ENCODE peak calls at places on chromosomes 11 and 22, in ten cellular contexts. One of them, this sample, is unnamed.
A peak's percentile ranks its signal among the peaks of the same experiment; 100 is the strongest.

GRCh38 chr22:20904008-20904979 is 12.9 kb upstream of the CRKL start:
- DNase-seq in epithelial cell of esophagus: peak; percentile 99
- DNase-seq in astrocyte of the spinal cord: peak; percentile 87
- DNase-seq in esophagus muscularis mucosa: no peak
- DNase-seq in fibroblast of pulmonary artery: peak; percentile 99
- DNase-seq in kidney: peak; percentile 8
- DNase-seq in B cell: no peak
- DNase-seq in brain microvascular endothelial cell: peak; percentile 87
- DNase-seq in neural crest cell: no peak
- DNase-seq in MCF 10A: peak; percentile 98
- DNase-seq in this sample: peak; percentile 48

GRCh38 chr11:35343033-35343598 is 76.2 kb downstream of the SLC1A2 start:
- DNase-seq in brain microvascular endothelial cell: no peak
- DNase-seq in astrocyte of the spinal cord: no peak
- DNase-seq in fibroblast of pulmonary artery: no peak
- DNase-seq in neural crest cell: no peak
- DNase-seq in epithelial cell of esophagus: no peak
- DNase-seq in B cell: no peak
- DNase-seq in kidney: no peak
- DNase-seq in esophagus muscularis mucosa: no peak
- DNase-seq in MCF 10A: no peak
- DNase-seq in this sample: no peak

GRCh38 chr11:85525711-85526110 is 101.4 kb downstream of the DLG2 start:
- DNase-seq in B cell: no peak
- DNase-seq in epithelial cell of esophagus: no peak
- DNase-seq in kidney: no peak
- DNase-seq in fibroblast of pulmonary artery: no peak
- DNase-seq in brain microvascular endothelial cell: no peak
- DNase-seq in neural crest cell: no peak
- DNase-seq in esophagus muscularis mucosa: no peak
- DNase-seq in astrocyte of the spinal cord: no peak
- DNase-seq in MCF 10A: no peak
- DNase-seq in this sample: no peak

GRCh38 chr11:85685820-85686459 is at the start of gene CCDC89:
- DNase-seq in esophagus muscularis mucosa: peak; percentile 94
- DNase-seq in fibroblast of pulmonary artery: peak; percentile 98
- DNase-seq in B cell: no peak
- DNase-seq in neural crest cell: no peak
- DNase-seq in epithelial cell of esophagus: peak; percentile 60
- DNase-seq in astrocyte of the spinal cord: peak; percentile 94
- DNase-seq in kidney: peak; percentile 88
- DNase-seq in MCF 10A: no peak
- DNase-seq in brain microvascular endothelial cell: peak; percentile 98
- DNase-seq in this sample: peak; percentile 74

GRCh38 chr11:117182551-117182935 is 4.0 kb downstream of the SIDT2 start:
- DNase-seq in fibroblast of pulmonary artery: no peak
- DNase-seq in epithelial cell of esophagus: no peak
- DNase-seq in neural crest cell: no peak
- DNase-seq in B cell: no peak
- DNase-seq in kidney: peak; percentile 43
- DNase-seq in brain microvascular endothelial cell: no peak
- DNase-seq in esophagus muscularis mucosa: no peak
- DNase-seq in MCF 10A: no peak
- DNase-seq in astrocyte of the spinal cord: no peak
- DNase-seq in this sample: no peak

GRCh38 chr11:69644071-69644961 is 3.4 kb downstream of the CCND1 start:
- DNase-seq in fibroblast of pulmonary artery: peak; percentile 91
- DNase-seq in B cell: no peak
- DNase-seq in neural crest cell: no peak
- DNase-seq in brain microvascular endothelial cell: peak; percentile 70
- DNase-seq in esophagus muscularis mucosa: no peak
- DNase-seq in astrocyte of the spinal cord: peak; percentile 96
- DNase-seq in epithelial cell of esophagus: peak; percentile 30
- DNase-seq in kidney: peak; percentile 94
- DNase-seq in MCF 10A: peak; percentile 80
- DNase-seq in this sample: no peak

GRCh38 chr11:925496-926301 is at the start of gene AP2A2:
- DNase-seq in astrocyte of the spinal cord: peak; percentile 84
- DNase-seq in epithelial cell of esophagus: peak; percentile 92
- DNase-seq in esophagus muscularis mucosa: no peak
- DNase-seq in neural crest cell: peak; percentile 87
- DNase-seq in brain microvascular endothelial cell: peak; percentile 64
- DNase-seq in MCF 10A: peak; percentile 80
- DNase-seq in B cell: peak; percentile 100
- DNase-seq in kidney: peak; percentile 96
- DNase-seq in fibroblast of pulmonary artery: peak; percentile 91
- DNase-seq in this sample: no peak

GRCh38 chr11:125929445-125930075 is 16.3 kb upstream of the VSIG10L2 start:
- DNase-seq in B cell: no peak
- DNase-seq in MCF 10A: no peak
- DNase-seq in astrocyte of the spinal cord: no peak
- DNase-seq in kidney: no peak
- DNase-seq in brain microvascular endothelial cell: no peak
- DNase-seq in fibroblast of pulmonary artery: no peak
- DNase-seq in neural crest cell: no peak
- DNase-seq in esophagus muscularis mucosa: no peak
- DNase-seq in epithelial cell of esophagus: no peak
- DNase-seq in this sample: no peak

GRCh38 chr22:19522190-19522880 is 1.9 kb downstream of the CLDN5 start:
- DNase-seq in astrocyte of the spinal cord: no peak
- DNase-seq in brain microvascular endothelial cell: no peak
- DNase-seq in MCF 10A: no peak
- DNase-seq in neural crest cell: no peak
- DNase-seq in kidney: no peak
- DNase-seq in esophagus muscularis mucosa: no peak
- DNase-seq in B cell: peak; percentile 24
- DNase-seq in epithelial cell of esophagus: no peak
- DNase-seq in fibroblast of pulmonary artery: no peak
- DNase-seq in this sample: no peak

GRCh38 chr11:67607507-67607906 is 771 bp downstream of the NDUFV1 start:
- DNase-seq in epithelial cell of esophagus: no peak
- DNase-seq in esophagus muscularis mucosa: no peak
- DNase-seq in neural crest cell: no peak
- DNase-seq in brain microvascular endothelial cell: no peak
- DNase-seq in MCF 10A: no peak
- DNase-seq in kidney: no peak
- DNase-seq in fibroblast of pulmonary artery: no peak
- DNase-seq in B cell: no peak
- DNase-seq in astrocyte of the spinal cord: no peak
- DNase-seq in this sample: no peak

GRCh38 chr11:63564785-63565350 is 1.7 kb upstream of the PLAAT2 start:
- DNase-seq in astrocyte of the spinal cord: no peak
- DNase-seq in fibroblast of pulmonary artery: no peak
- DNase-seq in B cell: no peak
- DNase-seq in neural crest cell: no peak
- DNase-seq in kidney: no peak
- DNase-seq in epithelial cell of esophagus: peak; percentile 85
- DNase-seq in esophagus muscularis mucosa: no peak
- DNase-seq in brain microvascular endothelial cell: no peak
- DNase-seq in MCF 10A: peak; percentile 59
- DNase-seq in this sample: no peak

GRCh38 chr11:26949846-26950245 is 44.1 kb upstream of the FIBIN start:
- DNase-seq in B cell: no peak
- DNase-seq in epithelial cell of esophagus: no peak
- DNase-seq in fibroblast of pulmonary artery: peak; percentile 27
- DNase-seq in kidney: no peak
- DNase-seq in astrocyte of the spinal cord: no peak
- DNase-seq in esophagus muscularis mucosa: no peak
- DNase-seq in neural crest cell: no peak
- DNase-seq in MCF 10A: no peak
- DNase-seq in brain microvascular endothelial cell: peak; percentile 44
- DNase-seq in this sample: no peak

GRCh38 chr11:73760066-73760679 is 701 bp downstream of the RAB6A start:
- DNase-seq in esophagus muscularis mucosa: no peak
- DNase-seq in MCF 10A: peak; percentile 31
- DNase-seq in astrocyte of the spinal cord: peak; percentile 46
- DNase-seq in fibroblast of pulmonary artery: peak; percentile 44
- DNase-seq in B cell: peak; percentile 33
- DNase-seq in neural crest cell: peak; percentile 34
- DNase-seq in brain microvascular endothelial cell: no peak
- DNase-seq in epithelial cell of esophagus: no peak
- DNase-seq in kidney: peak; percentile 87
- DNase-seq in this sample: no peak

GRCh38 chr11:1514349-1515061 is 27.9 kb upstream of the MOB2 start:
- DNase-seq in fibroblast of pulmonary artery: no peak
- DNase-seq in neural crest cell: no peak
- DNase-seq in kidney: peak; percentile 75
- DNase-seq in esophagus muscularis mucosa: no peak
- DNase-seq in MCF 10A: no peak
- DNase-seq in astrocyte of the spinal cord: no peak
- DNase-seq in epithelial cell of esophagus: no peak
- DNase-seq in brain microvascular endothelial cell: no peak
- DNase-seq in B cell: no peak
- DNase-seq in this sample: no peak

GRCh38 chr22:43541462-43542407 is 129.9 kb downstream of the MPPED1 start:
- DNase-seq in neural crest cell: no peak
- DNase-seq in kidney: no peak
- DNase-seq in brain microvascular endothelial cell: no peak
- DNase-seq in B cell: no peak
- DNase-seq in epithelial cell of esophagus: no peak
- DNase-seq in astrocyte of the spinal cord: no peak
- DNase-seq in fibroblast of pulmonary artery: no peak
- DNase-seq in MCF 10A: no peak
- DNase-seq in esophagus muscularis mucosa: no peak
- DNase-seq in this sample: no peak

GRCh38 chr11:70108250-70108649 is 30.1 kb downstream of the ANO1 start:
- DNase-seq in brain microvascular endothelial cell: peak; percentile 6
- DNase-seq in fibroblast of pulmonary artery: no peak
- DNase-seq in epithelial cell of esophagus: peak; percentile 23
- DNase-seq in astrocyte of the spinal cord: peak; percentile 64
- DNase-seq in kidney: no peak
- DNase-seq in neural crest cell: no peak
- DNase-seq in esophagus muscularis mucosa: no peak
- DNase-seq in B cell: no peak
- DNase-seq in MCF 10A: no peak
- DNase-seq in this sample: no peak

GRCh38 chr11:78040691-78041379 is 17.8 kb upstream of the KCTD14 start:
- DNase-seq in epithelial cell of esophagus: peak; percentile 66
- DNase-seq in neural crest cell: no peak
- DNase-seq in fibroblast of pulmonary artery: no peak
- DNase-seq in astrocyte of the spinal cord: no peak
- DNase-seq in brain microvascular endothelial cell: peak; percentile 33
- DNase-seq in MCF 10A: peak; percentile 43
- DNase-seq in esophagus muscularis mucosa: no peak
- DNase-seq in kidney: no peak
- DNase-seq in B cell: no peak
- DNase-seq in this sample: no peak

DNA sequence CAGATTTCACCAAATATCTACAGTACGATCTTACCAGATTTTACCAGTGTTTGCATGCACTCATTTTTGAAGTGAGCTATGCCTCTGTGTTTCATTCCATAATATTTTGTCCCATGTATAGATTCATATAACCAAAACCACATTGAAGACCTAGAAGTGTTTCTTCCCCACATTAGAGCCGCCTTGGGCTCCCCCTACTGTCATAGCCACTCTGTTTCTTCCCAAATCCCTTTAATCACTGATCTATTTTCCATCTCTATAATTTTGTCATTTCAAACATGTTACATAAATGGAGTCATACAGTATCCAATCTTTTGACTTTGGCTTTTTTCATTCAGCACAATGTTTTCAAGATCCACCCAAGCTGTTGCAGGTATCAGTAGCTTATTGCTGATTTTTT is 12.7 kb downstream of the MRGPRX3 start:
- DNase-seq in astrocyte of the spinal cord: no peak
- DNase-seq in neural crest cell: no peak
- DNase-seq in MCF 10A: no peak
- DNase-seq in epithelial cell of esophagus: no peak
- DNase-seq in esophagus muscularis mucosa: no peak
- DNase-seq in brain microvascular endothelial cell: no peak
- DNase-seq in fibroblast of pulmonary artery: no peak
- DNase-seq in kidney: no peak
- DNase-seq in B cell: no peak
- DNase-seq in this sample: no peak
- TF ChIP-seq CTCF in astrocyte of the spinal cord: peak; percentile 21
- TF ChIP-seq CTCF in neural crest cell: peak; percentile 44
- TF ChIP-seq CTCF in MCF 10A: no peak
- TF ChIP-seq CTCF in epithelial cell of esophagus: no peak
- TF ChIP-seq CTCF in esophagus muscularis mucosa: no peak
- TF ChIP-seq CTCF in brain microvascular endothelial cell: peak; percentile 28
- TF ChIP-seq CTCF in fibroblast of pulmonary artery: peak; percentile 11
- TF ChIP-seq CTCF in kidney: no peak
- TF ChIP-seq CTCF in B cell: no peak
- TF ChIP-seq CTCF in this sample: peak; percentile 12

GRCh38 chr11:71120346-71120963 is 131.9 kb downstream of the SHANK2 start:
- DNase-seq in kidney: peak; percentile 71
- DNase-seq in epithelial cell of esophagus: peak; percentile 71
- DNase-seq in astrocyte of the spinal cord: no peak
- DNase-seq in B cell: no peak
- DNase-seq in brain microvascular endothelial cell: no peak
- DNase-seq in MCF 10A: peak; percentile 16
- DNase-seq in fibroblast of pulmonary artery: no peak
- DNase-seq in neural crest cell: no peak
- DNase-seq in esophagus muscularis mucosa: no peak
- DNase-seq in this sample: no peak
- TF ChIP-seq CTCF in kidney: peak; percentile 45
- TF ChIP-seq CTCF in epithelial cell of esophagus: peak; percentile 73
- TF ChIP-seq CTCF in astrocyte of the spinal cord: peak; percentile 32
- TF ChIP-seq CTCF in B cell: no peak
- TF ChIP-seq CTCF in brain microvascular endothelial cell: no peak
- TF ChIP-seq CTCF in MCF 10A: no peak
- TF ChIP-seq CTCF in fibroblast of pulmonary artery: no peak
- TF ChIP-seq CTCF in neural crest cell: peak; percentile 60
- TF ChIP-seq CTCF in esophagus muscularis mucosa: peak; percentile 2
- TF ChIP-seq CTCF in this sample: peak; percentile 18

GRCh38 chr11:112280268-112281126 is 19.8 kb upstream of the PLET1 start:
- DNase-seq in fibroblast of pulmonary artery: peak; percentile 89
- DNase-seq in epithelial cell of esophagus: peak; percentile 87
- DNase-seq in neural crest cell: peak; percentile 61
- DNase-seq in esophagus muscularis mucosa: no peak
- DNase-seq in MCF 10A: peak; percentile 85
- DNase-seq in brain microvascular endothelial cell: peak; percentile 78
- DNase-seq in astrocyte of the spinal cord: peak; percentile 82
- DNase-seq in kidney: no peak
- DNase-seq in B cell: peak; percentile 76
- DNase-seq in this sample: peak; percentile 58
- TF ChIP-seq CTCF in fibroblast of pulmonary artery: peak; percentile 75
- TF ChIP-seq CTCF in epithelial cell of esophagus: peak; percentile 81
- TF ChIP-seq CTCF in neural crest cell: peak; percentile 71
- TF ChIP-seq CTCF in esophagus muscularis mucosa: peak; percentile 68
- TF ChIP-seq CTCF in MCF 10A: peak; percentile 50
- TF ChIP-seq CTCF in brain microvascular endothelial cell: peak; percentile 85
- TF ChIP-seq CTCF in astrocyte of the spinal cord: peak; percentile 74
- TF ChIP-seq CTCF in kidney: peak; percentile 86
- TF ChIP-seq CTCF in B cell: peak; percentile 64
- TF ChIP-seq CTCF in this sample: peak; percentile 81

DNA sequence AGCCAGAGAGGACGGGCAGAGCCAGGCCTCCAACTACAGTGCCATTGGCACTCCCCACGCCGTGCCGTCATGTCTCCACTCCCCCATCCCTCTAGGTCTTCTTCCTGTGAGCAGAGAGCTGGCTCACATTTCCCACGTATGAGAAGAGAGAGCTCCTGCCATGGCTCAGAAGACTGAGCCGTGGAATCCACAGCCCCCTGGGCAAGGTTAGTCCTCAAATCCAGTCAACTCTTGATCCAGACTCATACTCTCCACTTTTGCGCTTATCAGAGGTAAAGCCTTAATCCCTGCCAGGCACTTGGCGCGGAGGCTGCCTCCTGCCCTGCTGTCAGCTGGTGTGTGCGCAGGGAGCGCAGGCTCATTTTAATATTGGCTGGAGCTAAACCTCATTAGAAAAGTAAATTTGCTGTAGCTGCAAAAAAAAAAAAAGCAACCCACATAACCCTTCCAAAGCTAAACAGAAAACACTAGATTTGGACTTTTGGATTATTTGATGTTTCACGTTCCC is 4.7 kb downstream of the B3GAT1 start:
- DNase-seq in epithelial cell of esophagus: no peak
- DNase-seq in fibroblast of pulmonary artery: no peak
- DNase-seq in neural crest cell: no peak
- DNase-seq in astrocyte of the spinal cord: no peak
- DNase-seq in brain microvascular endothelial cell: no peak
- DNase-seq in esophagus muscularis mucosa: no peak
- DNase-seq in kidney: no peak
- DNase-seq in MCF 10A: no peak
- DNase-seq in B cell: no peak
- DNase-seq in this sample: no peak
- TF ChIP-seq CTCF in epithelial cell of esophagus: no peak
- TF ChIP-seq CTCF in fibroblast of pulmonary artery: no peak
- TF ChIP-seq CTCF in neural crest cell: no peak
- TF ChIP-seq CTCF in astrocyte of the spinal cord: no peak
- TF ChIP-seq CTCF in brain microvascular endothelial cell: no peak
- TF ChIP-seq CTCF in esophagus muscularis mucosa: no peak
- TF ChIP-seq CTCF in kidney: no peak
- TF ChIP-seq CTCF in MCF 10A: no peak
- TF ChIP-seq CTCF in B cell: no peak
- TF ChIP-seq CTCF in this sample: no peak

This sample was measured in HFF-Myc.